ENCODE peak calls at places on chromosomes 3 and 15, in four cellular contexts. I is fibroblast of pulmonary artery, W is AG04449, U is IMR-90. O is an unnamed sample.

GRCh38 chr15:40769310-40770146 is at the start of gene C15orf62:
- DNase-seq in U (peak), W (no peak), I (peak), O (peak)

GRCh38 chr15:68434021-68434420 is 2.1 kb upstream of the ITGA11 start:
- DNase-seq in U (no peak), I (no peak), W (no peak), O (no peak)

GRCh38 chr15:90099072-90099867 is 3.0 kb downstream of the IDH2 start:
- DNase-seq in U (no peak), I (no peak), W (no peak), O (no peak)

GRCh38 chr3:195543642-195544536 is 764 bp upstream of the PPP1R2 start:
- DNase-seq in I (no peak), U (no peak), W (no peak), O (peak)

GRCh38 chr15:84598250-84598649 is 2.6 kb upstream of the ZSCAN2 start:
- DNase-seq in W (no peak), I (no peak), U (peak), O (peak)

GRCh38 chr15:57752426-57752825 is 45.9 kb downstream of the POLR2M start:
- DNase-seq in I (peak), W (no peak), U (no peak), O (peak)

GRCh38 chr15:85455851-85456250 is 75.4 kb downstream of the AKAP13 start:
- DNase-seq in W (no peak), I (no peak), U (no peak), O (no peak)

GRCh38 chr15:44159492-44159891 is 35.6 kb downstream of the FRMD5 start:
- DNase-seq in U (no peak), I (peak), W (no peak), O (no peak)

GRCh38 chr15:90617668-90618097 is 88.0 kb downstream of the CRTC3 start:
- DNase-seq in U (no peak), W (no peak), I (no peak), O (peak)

GRCh38 chr3:87503901-87504498 is 227.6 kb upstream of the POU1F1 start:
- DNase-seq in I (peak), U (peak), W (peak), O (peak)

GRCh38 chr3:4250064-4250463 is 53.1 kb upstream of the SETMAR start:
- DNase-seq in W (no peak), U (no peak), I (no peak), O (no peak)
- TF ChIP-seq CTCF in W (no peak), U (no peak), I (no peak), O (no peak)

DNA sequence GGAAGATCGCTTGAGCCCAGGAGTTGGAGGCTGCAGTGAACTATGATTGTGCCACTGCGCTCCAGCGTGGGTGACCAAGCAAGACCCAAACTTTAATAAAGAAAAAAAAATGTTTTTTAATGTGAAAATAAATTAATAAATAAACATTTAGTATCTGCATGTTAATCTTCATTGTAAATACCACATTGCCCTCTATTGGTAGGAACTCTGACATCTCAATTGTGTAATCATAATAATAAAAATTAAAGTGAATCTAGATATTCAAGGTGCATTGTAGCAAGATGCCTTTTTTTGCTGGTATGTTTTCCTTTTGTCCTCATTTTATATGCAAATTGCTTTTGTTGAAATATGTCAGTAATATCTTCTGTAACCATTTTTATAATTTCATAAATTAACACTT is 95.0 kb upstream of the LIMD1 start:
- DNase-seq in I (peak), W (no peak), U (peak), O (peak)
- TF ChIP-seq CTCF in I (peak), W (peak), U (peak), O (peak)

DNA sequence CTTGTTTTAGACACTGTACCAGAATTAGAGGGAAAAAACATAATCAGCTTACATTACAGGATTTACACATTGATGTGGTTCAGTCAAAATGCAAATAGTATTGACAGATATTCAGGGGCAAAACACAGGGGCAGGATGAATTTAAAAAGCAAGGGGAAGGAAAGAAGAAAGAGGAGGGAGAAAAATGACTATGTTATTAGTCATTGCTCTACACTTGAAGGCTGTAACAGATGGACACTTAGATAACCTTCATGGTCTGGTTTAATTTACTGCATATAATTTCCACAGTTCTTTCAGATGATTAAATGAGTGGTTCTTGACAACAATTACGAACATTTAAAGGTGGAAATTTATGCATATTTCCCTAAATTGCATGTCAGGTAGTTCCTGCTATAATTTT is 7.6 kb downstream of the CMSS1 start:
- DNase-seq in I (peak), U (peak), W (no peak), O (peak)
- TF ChIP-seq CTCF in I (no peak), U (no peak), W (no peak), O (no peak)

DNA sequence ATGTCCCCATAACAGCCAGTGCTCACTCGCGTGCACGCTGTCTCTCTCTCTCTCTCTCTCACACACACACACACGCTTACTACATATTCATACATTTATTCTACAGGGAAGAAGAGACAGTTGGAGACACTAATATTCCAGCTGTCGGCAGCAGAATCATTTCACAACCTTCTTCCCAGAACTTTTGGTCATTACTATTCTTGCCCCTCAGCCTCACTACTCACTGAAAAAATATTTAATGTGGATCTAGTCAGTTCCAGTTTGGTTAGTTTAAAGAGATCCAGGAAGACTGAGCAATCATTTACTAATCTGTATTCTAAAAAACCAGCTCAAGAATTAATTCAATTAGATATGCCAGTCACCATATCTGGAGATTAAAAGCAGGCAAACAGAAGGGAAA is 394.9 kb downstream of the PTPRG start:
- DNase-seq in I (peak), U (peak), W (peak), O (peak)
- TF ChIP-seq CTCF in I (no peak), U (no peak), W (no peak), O (no peak)

O was measured in choroid plexus epithelial cell.